ENCODE peak calls at places on chromosomes 2 and 18, in eight cellular contexts. L is cardiac muscle cell; H is foreskin keratinocyte; D is progenitor cell of endocrine pancreas; R is stimulated activated CD4-positive, alpha-beta T cell treated with anti-CD3 and anti-CD28 coated beads, Interleukin-1b, Interleukin-23, amount 100 ng/mL, for 48 hours; U is NCI-H2029; V is iris pigment epithelial cell; N is AG20443. I is an unnamed sample.

GRCh38 chr2:224523626-224524577 is 61.3 kb downstream of the CUL3 start:
- DNase-seq in L (no peak), H (no peak), D (no peak), R (no peak), U (peak; percentile 40), V (peak; percentile 45), N (no peak), I (no peak)

GRCh38 chr18:58345064-58345463 is 283.8 kb downstream of the ALPK2 start:
- DNase-seq in L (no peak), H (no peak), D (no peak), R (no peak), U (no peak), V (no peak), N (no peak), I (no peak)

GRCh38 chr18:57273194-57273593 is 79.2 kb upstream of the ST8SIA3 start:
- DNase-seq in L (no peak), H (no peak), D (no peak), R (no peak), U (no peak), V (no peak), N (no peak), I (no peak)

GRCh38 chr2:8539743-8540551 is 141.9 kb upstream of the ID2 start:
- DNase-seq in L (no peak), H (no peak), D (no peak), R (no peak), U (no peak), V (no peak), N (no peak), I (no peak)

GRCh38 chr2:134957477-134957876 is 38.9 kb downstream of the CCNT2 start:
- DNase-seq in L (no peak), H (no peak), D (no peak), R (no peak), U (no peak), V (no peak), N (no peak), I (no peak)

GRCh38 chr2:207660994-207661393 is 35.8 kb upstream of the METTL21A start:
- DNase-seq in L (no peak), H (no peak), D (no peak), R (no peak), U (no peak), V (no peak), N (no peak), I (no peak)

GRCh38 chr2:172434821-172435607 is 7.6 kb downstream of the ITGA6 start:
- DNase-seq in L (no peak), H (no peak), D (no peak), R (no peak), U (peak; percentile 37), V (peak; percentile 34), N (no peak), I (peak; percentile 71)

GRCh38 chr2:63023444-63023843 is 27.2 kb upstream of the OTX1 start:
- DNase-seq in L (peak; percentile 57), H (no peak), D (no peak), R (no peak), U (no peak), V (peak; percentile 59), N (no peak), I (no peak)

GRCh38 chr2:85134255-85135065 is 1.3 kb downstream of the TCF7L1 start:
- DNase-seq in L (peak; percentile 71), H (no peak), D (peak; percentile 48), R (no peak), U (no peak), V (peak; percentile 64), N (peak; percentile 65), I (no peak)

GRCh38 chr2:183248866-183249567 is 124.8 kb downstream of the NUP35 start:
- DNase-seq in L (peak; percentile 50), H (peak; percentile 44), D (no peak), R (no peak), U (no peak), V (peak; percentile 44), N (peak; percentile 19), I (no peak)

GRCh38 chr18:36460324-36460850 is 162.9 kb downstream of the FHOD3 start:
- DNase-seq in L (no peak), H (no peak), D (no peak), R (no peak), U (no peak), V (no peak), N (no peak), I (no peak)

GRCh38 chr2:43837033-43837432 is 1.6 kb downstream of the ABCG5 start:
- DNase-seq in L (no peak), H (no peak), D (no peak), R (no peak), U (no peak), V (no peak), N (no peak), I (no peak)

GRCh38 chr2:191844706-191845105 is 2.2 kb downstream of the CAVIN2 start:
- DNase-seq in L (no peak), H (peak; percentile 39), D (no peak), R (no peak), U (no peak), V (no peak), N (no peak), I (no peak)

I was measured in activated gamma-delta T cell treated with Interleukin-2 at 50 U/mL for 16 hours.